ENCODE peak calls at places on chromosome 21, in nine cellular contexts. O is right lobe of liver, Q is breast epithelium, A is gastrocnemius medialis, X is prostate gland, P is IMR-90, H is NB4, M is uterus, W is body of pancreas. J is an unnamed sample.

GRCh38 chr21:15437873-15438272 is 291.9 kb upstream of the USP25 start:
- DNase-seq in O (no peak), Q (no peak), A (no peak), X (no peak), P (no peak), H (peak), M (no peak), W (no peak), J (no peak)

GRCh38 chr21:37452222-37452621 is 85.6 kb downstream of the DYRK1A start:
- DNase-seq in O (no peak), Q (no peak), A (peak), X (no peak), P (peak), H (no peak), M (no peak), W (no peak), J (no peak)

GRCh38 chr21:30577766-30578165 is 12.4 kb downstream of the KRTAP22-2 start:
- DNase-seq in O (no peak), Q (no peak), A (no peak), X (no peak), P (no peak), H (no peak), M (no peak), W (no peak), J (no peak)

GRCh38 chr21:25563399-25564116 is 43.7 kb downstream of the MRPL39 start:
- DNase-seq in O (no peak), Q (no peak), A (no peak), X (no peak), P (no peak), H (peak), M (no peak), W (no peak), J (no peak)

GRCh38 chr21:28769683-28770082 is 223.0 kb downstream of the LTN1 start:
- DNase-seq in O (no peak), Q (no peak), A (no peak), X (no peak), P (no peak), H (no peak), M (no peak), W (no peak), J (no peak)

GRCh38 chr21:41763398-41763931 is 3.4 kb downstream of the RIPK4 start:
- DNase-seq in O (no peak), Q (peak), A (no peak), X (peak), P (no peak), H (no peak), M (no peak), W (no peak), J (no peak)

GRCh38 chr21:29175408-29176147 is 45.1 kb downstream of the MAP3K7CL start:
- DNase-seq in O (peak), Q (no peak), A (no peak), X (peak), P (peak), H (no peak), M (no peak), W (peak), J (no peak)

GRCh38 chr21:26449161-26449560 is 123.9 kb downstream of the CYYR1 start:
- DNase-seq in O (no peak), Q (no peak), A (no peak), X (no peak), P (peak), H (no peak), M (no peak), W (no peak), J (no peak)

DNA sequence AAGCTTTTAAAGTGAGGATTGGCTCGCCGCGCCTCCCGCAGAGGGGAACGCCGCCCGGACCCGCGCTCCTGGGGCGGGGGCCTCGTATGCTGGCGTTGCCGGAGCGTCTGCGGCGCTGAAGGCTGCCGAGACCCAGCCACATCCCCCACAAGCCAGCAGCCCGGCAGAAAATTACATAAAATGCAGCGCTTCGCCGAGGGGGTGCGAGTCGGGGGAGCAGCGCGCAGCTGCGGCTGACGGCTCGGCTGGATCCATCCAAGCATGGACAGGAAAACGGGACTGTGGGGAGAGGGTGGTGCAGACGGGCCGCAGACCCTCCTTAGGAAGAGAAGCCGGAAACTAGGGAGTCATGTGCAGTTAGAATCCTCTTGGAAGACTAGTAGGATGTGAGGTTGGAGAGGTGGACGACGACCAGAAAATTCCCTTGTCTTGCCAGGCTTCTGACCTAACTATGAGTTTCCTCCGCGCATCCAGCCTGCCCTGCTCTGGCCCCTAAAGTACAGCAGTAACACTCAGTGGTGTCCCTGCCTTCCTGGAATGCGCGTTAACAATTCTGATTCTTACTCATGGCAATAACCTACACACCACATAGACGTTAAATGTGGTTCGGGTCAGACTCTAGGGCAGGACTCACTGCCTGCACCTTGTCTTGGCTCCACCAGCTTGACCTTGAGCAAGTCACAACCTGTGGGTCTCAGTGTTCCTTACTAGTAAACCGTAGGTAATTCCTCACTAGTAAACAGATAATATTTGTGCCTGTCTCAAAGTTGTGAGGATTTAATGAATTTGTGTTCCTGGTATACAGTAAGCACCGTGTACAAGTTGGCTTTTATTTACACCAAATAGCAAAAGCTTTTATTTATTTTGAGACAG is 959 bp upstream of the BRWD1 start:
- DNase-seq in O (peak), Q (no peak), A (peak), X (peak), P (peak), H (peak), M (peak), W (peak), J (peak)
- TF ChIP-seq POLR2A in O (no peak), Q (no peak), A (no peak), X (no peak), P (no peak), H (no peak), M (no peak), W (no peak), J (no peak)

GRCh38 chr21:32411366-32412161 is 942 bp upstream of the EVA1C start:
- DNase-seq in O (peak), Q (peak), A (peak), X (peak), P (peak), H (no peak), M (peak), W (peak), J (peak)

GRCh38 chr21:32413697-32414578 is 1.4 kb downstream of the EVA1C start:
- DNase-seq in O (no peak), Q (no peak), A (no peak), X (peak), P (no peak), H (no peak), M (peak), W (no peak), J (peak)

GRCh38 chr21:32414579-32415358 is 2.3 kb downstream of the EVA1C start:
- DNase-seq in O (peak), Q (no peak), A (no peak), X (no peak), P (peak), H (no peak), M (no peak), W (no peak), J (peak)

GRCh38 chr21:32412162-32412997 is at the start of gene EVA1C:
- DNase-seq in O (peak), Q (peak), A (peak), X (peak), P (peak), H (no peak), M (peak), W (peak), J (peak)

GRCh38 chr21:32412998-32413504 is 545 bp downstream of the EVA1C start:
- DNase-seq in O (peak), Q (peak), A (peak), X (peak), P (no peak), H (no peak), M (peak), W (peak), J (peak)
- TF ChIP-seq POLR2A in O (no peak), Q (no peak), A (no peak), X (no peak), P (no peak), H (no peak), M (peak), W (peak), J (no peak)

DNA sequence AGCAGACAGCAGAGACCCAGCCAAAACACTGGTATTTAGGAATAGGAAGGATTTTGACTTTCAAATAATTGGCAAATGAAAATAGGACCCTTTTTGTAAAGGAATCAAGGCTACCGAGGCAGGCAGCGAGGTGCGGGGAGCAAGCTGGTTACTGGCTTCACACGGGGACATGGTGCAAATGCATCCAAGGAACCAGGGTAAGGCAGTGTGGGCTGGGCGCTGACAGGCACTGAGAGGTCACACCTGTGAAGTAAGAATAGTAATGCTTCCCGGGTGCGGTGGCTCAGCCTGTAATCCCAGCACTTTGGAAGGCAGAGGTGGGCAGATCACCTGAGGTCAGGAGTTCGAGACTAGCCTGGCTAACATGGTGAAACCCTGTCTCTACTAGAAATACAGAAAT is 15.5 kb downstream of the CHAF1B start:
- DNase-seq in O (no peak), Q (no peak), A (no peak), X (no peak), P (no peak), H (no peak), M (no peak), W (no peak), J (no peak)
- TF ChIP-seq POLR2A in O (no peak), Q (no peak), A (no peak), X (no peak), P (no peak), H (no peak), M (no peak), W (no peak), J (no peak)

GRCh38 chr21:36005018-36005417 is 55.3 kb downstream of the SETD4 start:
- DNase-seq in O (no peak), Q (no peak), A (no peak), X (no peak), P (peak), H (peak), M (peak), W (no peak), J (no peak)
- TF ChIP-seq POLR2A in O (no peak), Q (no peak), A (no peak), X (no peak), P (no peak), H (no peak), M (no peak), W (no peak), J (no peak)

GRCh38 chr21:43802713-43803313 is 13.4 kb downstream of the RRP1 start:
- DNase-seq in O (no peak), Q (no peak), A (no peak), X (no peak), P (no peak), H (no peak), M (no peak), W (no peak), J (no peak)
- TF ChIP-seq POLR2A in O (no peak), Q (no peak), A (no peak), X (no peak), P (no peak), H (no peak), M (no peak), W (no peak), J (no peak)

GRCh38 chr21:32611471-32611997 is 643 bp downstream of the CFAP298 start:
- DNase-seq in O (no peak), Q (no peak), A (no peak), X (peak), P (peak), H (peak), M (no peak), W (peak), J (peak)

GRCh38 chr21:32612999-32613337 is 791 bp upstream of the CFAP298 start:
- DNase-seq in O (no peak), Q (no peak), A (no peak), X (no peak), P (no peak), H (no peak), M (no peak), W (no peak), J (no peak)

GRCh38 chr21:32613436-32614043 is 1.4 kb upstream of the CFAP298 start:
- DNase-seq in O (no peak), Q (no peak), A (no peak), X (no peak), P (no peak), H (no peak), M (no peak), W (no peak), J (no peak)

DNA sequence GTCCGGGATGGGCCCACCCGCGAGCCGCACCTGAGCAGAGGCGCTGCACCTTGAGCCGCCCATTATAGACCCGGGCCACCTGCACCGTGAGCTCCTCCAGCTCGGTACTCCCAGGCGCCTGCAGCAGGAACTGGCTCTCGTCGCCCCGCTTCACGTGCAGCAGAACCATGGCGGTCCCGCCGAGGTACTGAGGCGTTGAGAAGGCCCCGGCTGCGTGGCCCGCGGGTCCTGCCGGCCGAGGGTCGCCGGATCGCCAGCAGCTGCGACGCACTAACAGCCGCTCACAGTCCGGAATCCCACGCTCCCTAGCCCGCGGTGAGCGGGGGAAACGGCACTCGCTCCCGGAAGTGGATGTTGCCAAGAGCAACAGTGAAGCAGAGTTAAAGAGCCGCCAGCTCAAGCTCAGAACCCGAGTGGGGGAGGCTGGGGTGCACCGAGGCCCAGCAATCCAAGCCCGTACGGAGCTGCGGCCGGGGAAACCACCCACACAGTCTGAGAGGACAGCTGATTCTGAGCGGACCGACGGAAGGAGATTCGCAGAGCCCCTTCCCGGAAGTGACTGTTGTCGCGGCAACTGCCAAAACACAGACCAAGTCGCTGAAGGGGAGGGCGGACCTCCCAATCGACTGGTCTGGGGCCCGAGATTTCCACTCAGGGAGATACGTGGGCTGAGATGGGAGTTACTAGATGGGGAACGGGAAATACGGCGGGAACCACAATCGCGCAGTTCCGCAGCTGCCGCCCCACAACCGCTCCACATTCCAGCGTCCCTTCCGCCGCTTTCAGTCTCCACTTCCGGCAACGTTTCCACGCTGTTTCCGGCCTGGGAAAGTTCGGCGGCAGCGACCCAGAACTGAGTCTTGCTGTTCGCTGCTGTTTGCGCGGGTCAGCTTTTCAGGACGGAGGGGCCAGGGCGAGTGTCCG is at the start of gene CFAP298:
- DNase-seq in O (peak), Q (peak), A (peak), X (peak), P (peak), H (peak), M (peak), W (peak), J (peak)
- TF ChIP-seq POLR2A in O (no peak), Q (no peak), A (no peak), X (no peak), P (peak), H (peak), M (no peak), W (peak), J (peak)

GRCh38 chr21:44299458-44300261 is at the start of gene PFKL:
- DNase-seq in O (peak), Q (peak), A (no peak), X (peak), P (peak), H (peak), M (peak), W (peak), J (peak)
- TF ChIP-seq POLR2A in O (peak), Q (no peak), A (peak), X (peak), P (peak), H (peak), M (no peak), W (peak), J (no peak)